ENCODE peak calls at places on chromosomes 3 and 15, in seven cellular contexts. U, V, I, L, R, C and W are unnamed samples. For H3K27me3, the result is how much of the 10 kb centered on the place peaks cover.

GRCh38 chr3:81816473-81817260 is 55.2 kb upstream of the GBE1 start:
- DNase-seq in V (peak), C (no peak), R (peak), I (no peak), U (no peak), L (peak), W (no peak)

GRCh38 chr3:42847731-42848130 is 27.9 kb downstream of the CYP8B1 start:
- DNase-seq in V (no peak), U (peak), I (no peak), C (no peak), R (no peak), L (no peak), W (no peak)

GRCh38 chr3:149701206-149701976 is 43.6 kb upstream of the WWTR1 start:
- DNase-seq in I (no peak), V (no peak), R (no peak), C (no peak), U (no peak), L (no peak), W (no peak)

GRCh38 chr3:10549617-10550228 is 44.3 kb upstream of the ATP2B2 start:
- DNase-seq in R (no peak), U (peak), I (peak), V (no peak), C (no peak), L (no peak), W (no peak)

GRCh38 chr15:80066912-80067311 is 7.4 kb downstream of the ZFAND6 start:
- DNase-seq in C (no peak), L (no peak), U (no peak), I (no peak), V (no peak), R (no peak), W (no peak)

GRCh38 chr3:127089487-127090145 is 103.3 kb upstream of the PRR23E start:
- DNase-seq in C (no peak), V (peak), R (no peak), L (no peak), U (no peak), I (no peak), W (no peak)

GRCh38 chr3:119098620-119099222 is 47.2 kb upstream of the TEX55 start:
- DNase-seq in C (peak), V (peak), I (peak), L (no peak), U (no peak), R (peak), W (no peak)

GRCh38 chr3:24605511-24605910 is 110.9 kb upstream of the THRB start:
- DNase-seq in R (no peak), L (no peak), V (no peak), C (no peak), I (no peak), U (no peak), W (no peak)

GRCh38 chr3:134334231-134334900 is 39.9 kb downstream of the AMOTL2 start:
- DNase-seq in L (no peak), I (no peak), C (no peak), R (peak), U (peak), V (no peak), W (no peak)

GRCh38 chr3:120498947-120499346 is 48.2 kb upstream of the FSTL1 start:
- DNase-seq in I (peak), C (no peak), U (peak), R (peak), L (no peak), V (peak), W (no peak)

GRCh38 chr3:135107043-135107442 is 312.0 kb downstream of the EPHB1 start:
- DNase-seq in L (no peak), V (no peak), C (no peak), I (no peak), R (no peak), U (no peak), W (no peak)

GRCh38 chr3:73618461-73618860 is 6.3 kb downstream of the PDZRN3 start:
- DNase-seq in U (no peak), V (no peak), I (no peak), R (peak), L (no peak), C (no peak), W (no peak)

GRCh38 chr15:65318870-65319356 is 14.4 kb downstream of the RNU5B-1 start:
- DNase-seq in C (peak), U (peak), L (peak), I (peak), R (peak), V (peak), W (peak)

GRCh38 chr3:139132976-139133375 is 88.3 kb upstream of the PRR23C start:
- DNase-seq in R (no peak), L (no peak), C (no peak), V (no peak), I (no peak), U (no peak), W (no peak)

GRCh38 chr3:115062412-115062956 is 84.6 kb downstream of the ZBTB20 start:
- DNase-seq in C (no peak), V (peak), L (no peak), R (peak), U (no peak), I (peak), W (no peak)

GRCh38 chr15:78873796-78874761 is 1.4 kb downstream of the MORF4L1 start:
- DNase-seq in C (no peak), V (no peak), L (peak), I (peak), U (no peak), R (peak), W (peak)

GRCh38 chr3:189288348-189289235 is 116.8 kb downstream of the TPRG1 start:
- DNase-seq in R (no peak), C (no peak), V (no peak), I (no peak), U (no peak), L (no peak), W (no peak)

GRCh38 chr15:97259943-97260342 is 700.6 kb upstream of the ARRDC4 start:
- DNase-seq in I (no peak), R (no peak), V (no peak), C (no peak), L (no peak), U (peak), W (no peak)

GRCh38 chr15:29268706-29269484 is 727 bp downstream of the NSMCE3 start:
- DNase-seq in U (peak), C (no peak), R (peak), V (peak), I (peak), L (peak), W (peak)

GRCh38 chr15:45428491-45428890 is 50.1 kb upstream of the GATM start:
- DNase-seq in L (no peak), R (no peak), U (no peak), I (no peak), V (no peak), C (no peak), W (peak)

GRCh38 chr3:58350627-58351013 is 17.9 kb downstream of the PXK start:
- DNase-seq in V (peak), C (no peak), I (peak), R (peak), L (no peak), U (no peak), W (no peak)

GRCh38 chr3:71066356-71066755 is 517.2 kb downstream of the FOXP1 start:
- DNase-seq in I (peak), L (peak), C (no peak), R (no peak), U (no peak), V (no peak), W (peak)

GRCh38 chr3:61521229-61521628 is 40.1 kb upstream of the PTPRG start:
- DNase-seq in R (no peak), C (no peak), L (no peak), U (peak), I (no peak), V (no peak), W (no peak)

GRCh38 chr3:184537885-184538599 is 23.5 kb upstream of the EPHB3 start:
- DNase-seq in R (no peak), I (no peak), C (no peak), L (no peak), U (no peak), V (no peak), W (no peak)

GRCh38 chr3:152177757-152178156 is 91.0 kb upstream of the MBNL1 start:
- DNase-seq in V (peak), C (no peak), R (peak), U (no peak), L (no peak), I (no peak), W (no peak)

GRCh38 chr15:79779739-79780138 is 117.1 kb downstream of the MTHFS start:
- DNase-seq in V (no peak), C (no peak), R (no peak), I (no peak), L (no peak), U (no peak), W (no peak)

GRCh38 chr15:26095710-26096330 is 232.7 kb upstream of the ATP10A start:
- DNase-seq in L (no peak), C (no peak), R (no peak), U (peak), V (no peak), I (peak), W (no peak)

GRCh38 chr3:43273429-43273828 is 12.9 kb upstream of the SNRK start:
- DNase-seq in L (no peak), I (no peak), U (no peak), V (no peak), R (no peak), C (no peak), W (no peak)

GRCh38 chr3:130839815-130840214 is 54.1 kb upstream of the ATP2C1 start:
- DNase-seq in V (no peak), C (no peak), R (no peak), I (no peak), L (peak), U (peak), W (no peak)

DNA sequence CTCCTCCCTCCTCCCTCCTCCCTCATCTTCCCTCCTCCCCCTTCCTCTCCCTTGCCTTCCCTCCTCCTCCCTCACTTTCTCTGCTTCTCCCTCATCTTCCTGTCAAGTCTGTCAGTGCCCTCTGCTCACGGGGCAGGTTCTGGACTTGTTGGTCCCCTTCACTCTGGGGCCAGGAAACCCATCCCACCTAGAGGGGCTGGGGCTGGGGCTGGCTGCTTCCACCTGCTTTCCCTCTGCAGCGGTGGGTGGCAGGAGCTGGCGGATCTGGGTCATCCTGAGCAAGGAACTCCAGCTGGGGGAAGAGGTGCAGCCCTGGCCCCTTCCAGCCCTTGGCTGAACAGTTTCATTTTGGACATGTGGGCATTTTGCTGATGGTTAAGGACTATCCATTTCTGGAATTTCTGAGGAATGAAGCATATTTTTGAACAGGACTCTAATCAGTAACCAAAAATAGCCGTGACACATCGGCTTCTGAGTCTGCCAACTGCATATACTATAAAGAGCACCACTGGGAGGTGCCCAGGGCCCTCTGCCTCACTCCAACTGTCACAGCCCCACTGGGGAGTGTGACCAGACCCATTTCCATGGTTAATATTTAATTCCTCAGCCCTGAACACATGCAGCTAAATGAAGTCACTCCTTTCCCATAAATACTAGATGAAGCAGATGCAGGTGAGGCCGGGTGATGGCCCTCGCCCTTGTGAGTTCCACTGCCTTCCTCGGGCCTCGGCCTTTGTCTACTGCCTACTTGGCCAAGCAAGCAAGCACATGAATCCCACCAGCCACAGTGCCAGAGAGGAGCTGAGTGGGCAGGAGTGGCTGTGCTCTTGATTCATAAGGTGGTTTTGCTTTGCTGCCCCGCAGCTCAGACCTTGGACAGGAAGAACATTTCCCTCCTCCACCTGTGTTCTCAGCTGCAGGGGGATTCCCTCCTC is 39.8 kb downstream of the CHDH start:
- DNase-seq in U (no peak), C (peak), R (peak), V (peak), L (no peak), I (peak), W (peak)
- TF ChIP-seq CTCF in U (no peak), C (no peak), R (no peak), V (no peak), L (no peak), I (no peak), W (no peak)

GRCh38 chr3:53324011-53324544 is 23.3 kb downstream of the DCP1A start:
- DNase-seq in C (no peak), R (peak), L (no peak), I (no peak), V (no peak), U (no peak), W (no peak)
- H3K27me3 ChIP-seq in C (under half), R (under half), L (under half), I (under half), V (under half), U (under half), W (under half)

GRCh38 chr15:66657062-66658020 is 44.7 kb upstream of the SMAD6 start:
- DNase-seq in I (no peak), U (peak), R (no peak), V (no peak), L (no peak), C (no peak), W (no peak)
- H3K9ac ChIP-seq in I (no peak), U (no peak), R (no peak), V (no peak), L (no peak), C (no peak), W (no peak)

GRCh38 chr3:49470714-49471420 is 800 bp downstream of the DAG1 start:
- DNase-seq in L (no peak), I (peak), C (no peak), U (no peak), R (no peak), V (peak), W (no peak)
- TF ChIP-seq CTCF in L (peak), I (no peak), C (no peak), U (no peak), R (no peak), V (no peak), W (no peak)